ENCODE peak calls at places on chromosomes 7 and 10, in eight cellular contexts. M is NCI-H526; J is AG04450; B is stimulated activated CD4-positive, alpha-beta T cell treated with anti-CD3 and anti-CD28 coated beads, Interleukin-15, amount 100 ng/mL, for 48 hours; D is EH; P is left colon; I is progenitor cell of endocrine pancreas; K is Caki2. S is an unnamed sample.

GRCh38 chr10:70617798-70618568 is 15.4 kb upstream of the PRF1 start:
- DNase-seq in M (no peak), J (peak), B (peak), D (peak), P (no peak), I (no peak), K (no peak), S (no peak)

GRCh38 chr10:8034666-8035640 is 19.5 kb upstream of the GATA3 start:
- DNase-seq in M (no peak), J (no peak), B (no peak), D (no peak), P (no peak), I (no peak), K (no peak), S (no peak)

GRCh38 chr7:54390565-54390964 is 151.6 kb upstream of the VSTM2A start:
- DNase-seq in M (no peak), J (no peak), B (no peak), D (no peak), P (no peak), I (no peak), K (no peak), S (no peak)

GRCh38 chr10:13769926-13770325 is 183.2 kb downstream of the PRPF18 start:
- DNase-seq in M (peak), J (no peak), B (no peak), D (peak), P (no peak), I (no peak), K (peak), S (no peak)

GRCh38 chr10:29860159-29860558 is 199.2 kb downstream of the JCAD start:
- DNase-seq in M (no peak), J (no peak), B (no peak), D (peak), P (no peak), I (no peak), K (no peak), S (no peak)

GRCh38 chr7:133941496-133941895 is 185.6 kb upstream of the LRGUK start:
- DNase-seq in M (no peak), J (peak), B (no peak), D (peak), P (no peak), I (no peak), K (no peak), S (no peak)

GRCh38 chr10:123357363-123358075 is 203.3 kb downstream of the BUB3 start:
- DNase-seq in M (no peak), J (no peak), B (no peak), D (no peak), P (no peak), I (no peak), K (no peak), S (no peak)

GRCh38 chr10:128861018-128861565 is 605.9 kb upstream of the MGMT start:
- DNase-seq in M (no peak), J (no peak), B (no peak), D (no peak), P (no peak), I (no peak), K (no peak), S (no peak)

GRCh38 chr7:22675436-22675835 is 51.6 kb upstream of the IL6 start:
- DNase-seq in M (no peak), J (no peak), B (no peak), D (no peak), P (no peak), I (no peak), K (no peak), S (no peak)

GRCh38 chr7:134632937-134633540 is 13.6 kb upstream of the BPGM start:
- DNase-seq in M (peak), J (no peak), B (no peak), D (peak), P (no peak), I (no peak), K (peak), S (no peak)

GRCh38 chr7:3520206-3520605 is 219.2 kb downstream of the SDK1 start:
- DNase-seq in M (no peak), J (no peak), B (no peak), D (no peak), P (no peak), I (no peak), K (no peak), S (no peak)

GRCh38 chr10:132383751-132384181 is 13.2 kb upstream of the PWWP2B start:
- DNase-seq in M (no peak), J (no peak), B (no peak), D (no peak), P (no peak), I (no peak), K (no peak), S (peak)

GRCh38 chr7:112201839-112202238 is 4.4 kb downstream of the DOCK4 start:
- DNase-seq in M (no peak), J (no peak), B (no peak), D (no peak), P (no peak), I (no peak), K (no peak), S (no peak)